ENCODE peak calls at places on chromosome 2, in six cellular contexts. G is pancreas; K is right cardiac atrium; X is lower lobe of right lung; W is CD8-positive, alpha-beta T cell; M is spleen. O is an unnamed sample.

GRCh38 chr2:131038258-131039100 is 54.8 kb downstream of the FAM168B start:
- DNase-seq in G (no peak), K (no peak), X (peak; percentile 26), W (no peak), M (no peak), O (no peak)

GRCh38 chr2:74025971-74026612 is 41.4 kb downstream of the TET3 start:
- DNase-seq in G (no peak), K (peak; percentile 30), X (no peak), W (no peak), M (peak; percentile 76), O (no peak)

GRCh38 chr2:75022516-75022915 is 64.1 kb downstream of the POLE4 start:
- DNase-seq in G (no peak), K (no peak), X (no peak), W (no peak), M (no peak), O (no peak)

GRCh38 chr2:229083606-229084349 is 187.3 kb downstream of the PID1 start:
- DNase-seq in G (no peak), K (no peak), X (no peak), W (no peak), M (no peak), O (no peak)

GRCh38 chr2:102520009-102520408 is 47.0 kb downstream of the SLC9A4 start:
- DNase-seq in G (no peak), K (no peak), X (no peak), W (no peak), M (no peak), O (no peak)

GRCh38 chr2:225457462-225457861 is 58.0 kb downstream of the NYAP2 start:
- DNase-seq in G (no peak), K (no peak), X (no peak), W (no peak), M (no peak), O (no peak)

GRCh38 chr2:12412898-12413305 is 303.8 kb upstream of the TRIB2 start:
- DNase-seq in G (no peak), K (no peak), X (no peak), W (no peak), M (no peak), O (no peak)

GRCh38 chr2:128736689-128737545 is 418.2 kb upstream of the HS6ST1 start:
- DNase-seq in G (peak; percentile 85), K (peak; percentile 93), X (peak; percentile 85), W (peak; percentile 32), M (peak; percentile 92), O (peak; percentile 32)

GRCh38 chr2:191682148-191682547 is 4.2 kb downstream of the NABP1 start:
- DNase-seq in G (no peak), K (no peak), X (no peak), W (no peak), M (no peak), O (no peak)

GRCh38 chr2:9720352-9721093 is 89.7 kb upstream of the YWHAQ start:
- DNase-seq in G (no peak), K (no peak), X (no peak), W (no peak), M (no peak), O (no peak)

GRCh38 chr2:102061962-102062795 is 70.4 kb downstream of the IL1R2 start:
- DNase-seq in G (no peak), K (peak; percentile 82), X (no peak), W (no peak), M (no peak), O (no peak)

GRCh38 chr2:46909771-46910419 is 5.7 kb downstream of the MCFD2 start:
- DNase-seq in G (no peak), K (no peak), X (no peak), W (no peak), M (no peak), O (no peak)

GRCh38 chr2:152036611-152037469 is 62.0 kb downstream of the CACNB4 start:
- DNase-seq in G (peak; percentile 31), K (peak; percentile 78), X (peak; percentile 55), W (peak; percentile 38), M (no peak), O (peak; percentile 45)

GRCh38 chr2:27502149-27502548 is 5.5 kb downstream of the GCKR start:
- DNase-seq in G (no peak), K (no peak), X (no peak), W (no peak), M (no peak), O (no peak)

GRCh38 chr2:54092940-54093339 is 22.5 kb upstream of the ACYP2 start:
- DNase-seq in G (no peak), K (no peak), X (no peak), W (no peak), M (no peak), O (no peak)

GRCh38 chr2:238945433-238946150 is 97.7 kb downstream of the TWIST2 start:
- DNase-seq in G (no peak), K (peak; percentile 91), X (no peak), W (no peak), M (peak; percentile 62), O (no peak)

GRCh38 chr2:5743992-5744391 is 51.8 kb downstream of the SOX11 start:
- DNase-seq in G (no peak), K (no peak), X (no peak), W (no peak), M (no peak), O (no peak)

GRCh38 chr2:225041210-225041870 is 928 bp downstream of the DOCK10 start:
- DNase-seq in G (no peak), K (peak; percentile 63), X (peak; percentile 57), W (peak; percentile 26), M (peak; percentile 86), O (no peak)

GRCh38 chr2:216743781-216744180 is 48.4 kb upstream of the IGFBP5 start:
- DNase-seq in G (no peak), K (no peak), X (no peak), W (no peak), M (no peak), O (no peak)

GRCh38 chr2:216742411-216742810 is 47.1 kb upstream of the IGFBP5 start:
- DNase-seq in G (no peak), K (peak; percentile 58), X (no peak), W (no peak), M (no peak), O (no peak)

GRCh38 chr2:216741223-216741593 is 45.9 kb upstream of the IGFBP5 start:
- DNase-seq in G (no peak), K (no peak), X (no peak), W (no peak), M (no peak), O (no peak)

GRCh38 chr2:216739035-216739434 is 43.7 kb upstream of the IGFBP5 start:
- DNase-seq in G (no peak), K (no peak), X (no peak), W (no peak), M (no peak), O (no peak)

DNA sequence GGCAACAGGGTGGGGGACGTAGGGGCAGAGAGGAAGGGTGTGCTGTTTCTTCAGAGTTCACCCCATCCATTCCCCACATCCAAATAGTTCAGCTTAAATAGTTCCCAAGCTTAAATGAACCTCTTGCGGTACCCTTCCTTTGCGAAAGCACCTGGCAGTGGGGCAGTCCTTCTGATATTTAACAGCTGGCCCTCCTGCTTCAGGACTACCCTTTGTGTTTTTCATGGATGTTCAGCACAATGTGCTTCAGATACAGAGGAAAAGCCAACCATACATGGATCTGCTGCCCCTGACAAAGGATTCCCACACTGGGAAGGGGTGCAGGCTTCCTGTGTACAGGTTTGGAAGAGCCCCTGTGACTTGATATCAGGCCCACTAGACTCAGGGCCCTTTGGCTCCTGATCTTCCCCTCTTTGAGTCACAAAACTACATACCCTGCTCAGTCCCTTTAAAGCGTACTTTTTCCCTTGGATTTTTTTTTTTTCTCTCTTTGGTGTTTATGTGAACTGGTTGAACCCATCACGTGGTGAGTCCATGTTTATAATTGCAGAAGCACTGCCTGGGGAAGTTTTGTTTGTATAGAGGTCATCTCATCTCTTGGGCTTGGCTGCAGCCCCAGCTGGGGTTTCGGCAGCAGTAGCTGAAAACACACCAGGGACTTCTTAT is 45.3 kb upstream of the IGFBP5 start:
- DNase-seq in G (no peak), K (peak; percentile 54), X (no peak), W (no peak), M (no peak), O (peak; percentile 84)
- H3K27me3 ChIP-seq in G (no peaks in the 10 kb centered on the region), K (no peaks in the 10 kb centered on the region), X (no peaks in the 10 kb centered on the region), W (no peaks in the 10 kb centered on the region), M (no peaks in the 10 kb centered on the region), O (no peaks in the 10 kb centered on the region)

DNA sequence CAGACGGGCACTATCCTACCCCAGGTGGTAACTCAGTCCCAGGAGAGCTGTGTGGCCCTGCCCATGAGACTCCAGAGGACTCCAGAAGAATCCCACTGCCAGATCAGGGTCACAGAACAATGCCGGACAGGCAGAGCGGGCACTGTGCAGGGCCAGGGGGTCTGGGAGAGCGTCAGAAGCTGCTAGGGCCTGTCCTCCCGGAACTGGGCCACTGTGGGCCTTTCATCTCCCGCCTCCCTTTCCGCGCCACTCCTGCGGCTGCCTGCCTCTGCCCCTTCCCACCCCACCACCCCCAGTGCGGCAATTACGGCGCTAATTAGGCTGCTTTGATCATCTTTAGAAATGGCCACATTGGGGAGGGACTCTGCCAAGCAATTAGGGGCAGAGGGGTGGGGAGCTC is 607 bp upstream of the PRSS56 start:
- DNase-seq in G (no peak), K (peak; percentile 4), X (no peak), W (no peak), M (no peak), O (no peak)
- H3K27me3 ChIP-seq in G (no peaks in the 10 kb centered on the region), K (no peaks in the 10 kb centered on the region), X (peaks cover 56% of the 10 kb centered on the region), W (peaks cover 22% of the 10 kb centered on the region), M (peaks cover 12% of the 10 kb centered on the region), O (peaks cover 52% of the 10 kb centered on the region)

GRCh38 chr2:236159778-236160170 is 8.4 kb downstream of the GBX2 start:
- DNase-seq in G (no peak), K (no peak), X (no peak), W (no peak), M (peak; percentile 70), O (no peak)
- H3K27me3 ChIP-seq in G (no peaks in the 10 kb centered on the region), K (no peaks in the 10 kb centered on the region), X (peaks cover 60% of the 10 kb centered on the region), W (peaks cover 12% of the 10 kb centered on the region), M (peaks cover 4% of the 10 kb centered on the region), O (peaks cover 85% of the 10 kb centered on the region)

DNA sequence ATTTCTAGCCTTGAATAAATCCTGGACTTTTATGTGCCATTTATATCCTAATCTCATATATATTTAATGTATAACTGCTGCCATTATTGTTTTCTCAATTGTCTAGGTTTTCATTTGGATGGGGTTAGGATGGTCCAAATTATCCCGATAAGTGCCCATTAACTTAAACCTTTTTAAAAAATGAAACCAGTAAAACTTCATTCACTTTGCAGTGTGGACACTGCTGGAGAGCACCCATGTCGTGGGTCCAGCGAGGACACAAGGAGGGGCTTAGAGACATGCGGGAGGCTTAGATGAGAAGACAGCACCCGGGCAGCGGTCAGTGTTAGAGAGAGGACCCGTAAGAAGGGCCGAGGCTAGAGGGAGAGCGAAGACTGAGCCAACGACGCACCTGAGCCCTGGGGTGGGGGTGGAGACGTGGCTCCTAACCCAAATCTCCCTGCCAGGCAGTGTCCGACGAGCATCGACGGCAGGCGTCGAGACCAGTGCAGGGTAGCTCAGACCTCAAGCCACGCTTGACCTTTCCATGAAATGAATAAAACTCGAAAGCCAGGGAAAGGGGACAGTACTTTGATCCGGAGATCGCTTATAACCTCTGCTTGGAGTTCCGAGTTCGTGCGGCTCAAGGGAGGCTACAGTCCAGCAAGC is 9.0 kb upstream of the EN1 start:
- DNase-seq in G (no peak), K (no peak), X (no peak), W (no peak), M (no peak), O (no peak)
- H3K27me3 ChIP-seq in G (peaks cover 4% of the 10 kb centered on the region), K (no peaks in the 10 kb centered on the region), X (peaks cover 98% of the 10 kb centered on the region), W (peaks cover 43% of the 10 kb centered on the region), M (peaks cover 12% of the 10 kb centered on the region), O (peaks cover 93% of the 10 kb centered on the region)